ENCODE peak calls at places on chromosomes 3 and 15, in ten cellular contexts. L is fibroblast of villous mesenchyme, H is hepatocyte, B is kidney epithelial cell, C is fibroblast of pulmonary artery, R is right atrium auricular region, O is psoas muscle, E is K562, I is ovary, F is SK-N-SH. G is an unnamed sample.

GRCh38 chr3:170033489-170033888 is 4.3 kb upstream of the GPR160 start:
- DNase-seq in L (no peak), H (no peak), B (no peak), C (no peak), R (no peak), O (no peak), E (no peak), I (no peak), F (no peak), G (no peak)

GRCh38 chr3:11954312-11954934 is 49.8 kb upstream of the SYN2 start:
- DNase-seq in L (no peak), H (no peak), B (no peak), C (peak), R (no peak), O (no peak), E (peak), I (peak), F (peak), G (no peak)

GRCh38 chr15:31089361-31090047 is 12.0 kb downstream of the TRPM1 start:
- DNase-seq in L (no peak), H (no peak), B (no peak), C (no peak), R (peak), O (no peak), E (no peak), I (no peak), F (no peak), G (no peak)

GRCh38 chr3:148433665-148434064 is 264.0 kb upstream of the AGTR1 start:
- DNase-seq in L (no peak), H (no peak), B (no peak), C (no peak), R (no peak), O (no peak), E (no peak), I (no peak), F (no peak), G (no peak)

GRCh38 chr3:142174559-142174958 is 25.2 kb upstream of the TFDP2 start:
- DNase-seq in L (no peak), H (no peak), B (no peak), C (no peak), R (no peak), O (no peak), E (no peak), I (no peak), F (no peak), G (no peak)

GRCh38 chr3:141860086-141860669 is 16.3 kb upstream of the ATP1B3 start:
- DNase-seq in L (no peak), H (no peak), B (no peak), C (no peak), R (no peak), O (no peak), E (no peak), I (no peak), F (no peak), G (no peak)

GRCh38 chr3:100911956-100912355 is 81.3 kb downstream of the ABI3BP start:
- DNase-seq in L (no peak), H (no peak), B (no peak), C (no peak), R (no peak), O (no peak), E (no peak), I (no peak), F (no peak), G (no peak)

GRCh38 chr3:71641669-71642068 is 58.1 kb upstream of the FOXP1 start:
- DNase-seq in L (no peak), H (peak), B (no peak), C (no peak), R (no peak), O (no peak), E (peak), I (no peak), F (no peak), G (peak)

GRCh38 chr3:122497425-122497824 is 17.3 kb downstream of the KPNA1 start:
- DNase-seq in L (peak), H (no peak), B (peak), C (peak), R (no peak), O (no peak), E (no peak), I (no peak), F (no peak), G (no peak)

GRCh38 chr3:127779747-127780146 is 42.6 kb downstream of the MGLL start:
- DNase-seq in L (no peak), H (no peak), B (peak), C (no peak), R (no peak), O (peak), E (no peak), I (no peak), F (no peak), G (no peak)

DNA sequence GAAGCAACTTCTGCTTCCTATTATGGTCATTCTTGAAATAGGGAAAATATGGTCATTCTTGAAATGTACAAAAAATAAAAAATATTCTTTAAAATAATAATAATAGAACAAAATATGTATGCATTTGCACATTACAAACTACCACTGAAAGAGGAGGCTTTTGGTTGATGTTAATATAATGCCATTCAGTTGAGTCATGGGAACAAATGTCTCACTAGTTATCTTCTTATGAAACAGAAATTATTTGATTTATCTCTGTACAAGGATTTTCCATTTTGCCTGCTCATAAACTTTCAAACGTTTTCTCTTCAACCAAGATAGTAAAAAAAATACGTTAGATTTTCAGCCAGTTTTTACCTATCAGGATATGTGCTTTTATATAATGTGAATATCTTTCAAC is 1662.7 kb downstream of the OTOL1 start:
- DNase-seq in L (no peak), H (no peak), B (no peak), C (no peak), R (no peak), O (no peak), E (no peak), I (no peak), F (no peak), G (no peak)
- TF ChIP-seq CTCF in L (no peak), H (no peak), B (no peak), C (no peak), R (no peak), O (no peak), E (no peak), I (no peak), F (no peak), G (no peak)

GRCh38 chr15:99104788-99105515 is at the start of gene SYNM:
- DNase-seq in L (peak), H (peak), B (no peak), C (peak), R (peak), O (peak), E (peak), I (peak), F (peak), G (peak)
- H3K4me3 ChIP-seq in L (peak), H (peak), B (peak), C (peak), R (peak), O (peak), E (peak), I (peak), F (peak), G (peak)

GRCh38 chr15:83014205-83014653 is 2.8 kb upstream of the C15orf40 start:
- DNase-seq in L (no peak), H (no peak), B (no peak), C (no peak), R (no peak), O (no peak), E (peak), I (no peak), F (no peak), G (no peak)

GRCh38 chr15:83010709-83011270 is 649 bp downstream of the C15orf40 start:
- DNase-seq in L (peak), H (peak), B (peak), C (peak), R (peak), O (peak), E (peak), I (peak), F (peak), G (peak)

GRCh38 chr15:83012038-83012490 is 625 bp upstream of the C15orf40 start:
- DNase-seq in L (peak), H (no peak), B (no peak), C (no peak), R (no peak), O (no peak), E (peak), I (no peak), F (no peak), G (peak)

GRCh38 chr15:83015361-83015760 is 3.9 kb upstream of the C15orf40 start:
- DNase-seq in L (no peak), H (no peak), B (no peak), C (no peak), R (no peak), O (no peak), E (no peak), I (no peak), F (no peak), G (no peak)

DNA sequence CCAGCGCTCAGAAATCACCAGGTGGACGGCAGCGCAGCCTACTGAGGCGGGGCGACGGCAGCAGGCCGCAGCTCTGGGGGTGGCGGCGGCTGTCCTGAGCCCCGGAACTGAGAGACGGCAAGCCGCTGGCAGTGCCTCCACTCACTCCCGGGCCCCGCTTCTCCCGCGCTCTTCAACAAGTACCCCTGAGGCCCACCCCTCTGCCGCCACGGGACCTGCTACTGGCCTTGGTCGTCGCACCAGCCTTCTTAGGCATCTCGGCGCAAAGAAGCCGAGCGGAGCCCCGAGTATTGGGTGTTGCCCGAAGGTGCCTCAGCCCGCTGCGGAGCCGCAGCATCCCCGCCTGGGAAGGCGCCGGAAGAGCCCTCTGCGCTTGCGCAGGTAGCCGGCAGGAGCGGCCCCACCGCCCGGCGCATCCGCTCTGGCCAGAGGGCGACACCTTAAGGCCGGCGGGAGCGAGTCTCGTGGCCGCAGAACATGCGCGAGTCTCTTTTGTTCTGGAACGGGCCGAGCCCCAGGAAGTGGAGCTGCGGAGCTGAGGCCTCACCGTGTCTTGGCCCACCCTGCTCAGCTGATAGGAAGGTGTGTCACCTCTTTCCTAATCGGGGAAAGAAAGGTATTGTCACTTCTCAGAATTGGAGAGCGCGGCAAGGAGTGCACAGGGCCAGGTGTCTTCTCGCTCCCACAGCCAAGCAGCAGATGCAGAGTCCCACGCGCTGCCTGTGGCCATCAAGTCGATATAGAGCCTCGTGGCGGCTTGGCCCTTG is at the start of gene C15orf40:
- DNase-seq in L (peak), H (peak), B (peak), C (peak), R (peak), O (peak), E (peak), I (peak), F (peak), G (peak)
- TF ChIP-seq CTCF in L (peak), H (peak), B (peak), C (peak), R (peak), O (peak), E (peak), I (peak), F (peak), G (no peak)

GRCh38 chr3:146154316-146154715 is 6.7 kb downstream of the PLOD2 start:
- DNase-seq in L (no peak), H (no peak), B (no peak), C (no peak), R (no peak), O (no peak), E (no peak), I (no peak), F (no peak), G (no peak)

GRCh38 chr3:146155022-146155421 is 6.0 kb downstream of the PLOD2 start:
- DNase-seq in L (peak), H (no peak), B (no peak), C (no peak), R (no peak), O (no peak), E (peak), I (no peak), F (no peak), G (no peak)

GRCh38 chr3:146153429-146153828 is 7.6 kb downstream of the PLOD2 start:
- DNase-seq in L (no peak), H (no peak), B (no peak), C (no peak), R (no peak), O (no peak), E (no peak), I (no peak), F (no peak), G (no peak)

GRCh38 chr3:146156060-146156459 is 4.9 kb downstream of the PLOD2 start:
- DNase-seq in L (no peak), H (no peak), B (no peak), C (no peak), R (no peak), O (no peak), E (no peak), I (no peak), F (no peak), G (no peak)

GRCh38 chr3:146152841-146153240 is 8.1 kb downstream of the PLOD2 start:
- DNase-seq in L (no peak), H (no peak), B (no peak), C (no peak), R (no peak), O (no peak), E (no peak), I (no peak), F (no peak), G (no peak)
- H3K4me3 ChIP-seq in L (no peak), H (no peak), B (no peak), C (no peak), R (no peak), O (no peak), E (no peak), I (no peak), F (no peak), G (no peak)

DNA sequence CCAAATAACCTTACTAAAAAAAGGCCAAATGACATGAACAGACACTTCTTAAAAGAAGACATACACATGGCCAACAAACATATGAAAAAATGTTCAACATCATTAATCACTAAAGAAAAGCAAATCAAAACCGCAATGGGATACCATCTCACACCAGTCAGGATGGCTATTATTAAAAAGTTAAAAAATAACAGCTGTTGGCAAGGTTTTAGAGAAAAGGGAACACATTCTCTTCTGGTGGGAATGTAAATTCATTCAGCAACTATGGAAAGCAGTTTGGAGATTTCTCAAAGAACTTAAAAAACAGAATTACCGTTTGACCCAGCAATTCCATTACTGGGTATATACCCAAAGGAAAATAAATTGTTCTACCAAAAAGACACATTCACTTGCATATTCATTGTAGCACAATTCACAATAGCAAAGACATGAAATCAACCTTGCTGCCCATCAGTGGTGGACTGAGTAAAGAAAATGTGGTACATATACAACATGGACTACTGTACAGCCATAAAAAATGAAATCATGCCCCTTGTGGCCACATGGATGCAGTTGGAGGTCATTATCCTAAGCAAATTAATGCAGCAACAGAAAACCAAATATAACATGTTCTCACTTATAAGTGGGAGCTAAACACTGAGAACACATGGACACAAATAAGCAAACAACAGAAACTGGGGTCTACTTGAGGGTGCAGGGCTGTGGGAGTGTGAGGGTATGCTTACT is 190.7 kb upstream of the MCTP2 start:
- DNase-seq in L (peak), H (no peak), B (no peak), C (no peak), R (no peak), O (no peak), E (no peak), I (no peak), F (no peak), G (no peak)
- TF ChIP-seq CTCF in L (no peak), H (no peak), B (peak), C (no peak), R (no peak), O (no peak), E (no peak), I (no peak), F (peak), G (no peak)

GRCh38 chr15:48103647-48104046 is 17.1 kb upstream of the SLC24A5 start:
- DNase-seq in L (no peak), H (no peak), B (no peak), C (no peak), R (no peak), O (no peak), E (no peak), I (no peak), F (no peak), G (no peak)
- H3K4me3 ChIP-seq in L (no peak), H (no peak), B (no peak), C (no peak), R (no peak), O (no peak), E (no peak), I (no peak), F (no peak), G (no peak)

GRCh38 chr15:59157840-59158700 is 48.6 kb upstream of the LDHAL6B start:
- DNase-seq in L (no peak), H (no peak), B (no peak), C (no peak), R (no peak), O (no peak), E (no peak), I (no peak), F (no peak), G (no peak)

GRCh38 chr15:59157398-59157797 is 49.2 kb upstream of the LDHAL6B start:
- DNase-seq in L (no peak), H (no peak), B (no peak), C (no peak), R (no peak), O (no peak), E (no peak), I (no peak), F (no peak), G (no peak)

GRCh38 chr15:59158701-59159034 is 48.0 kb upstream of the LDHAL6B start:
- DNase-seq in L (no peak), H (no peak), B (no peak), C (no peak), R (no peak), O (no peak), E (no peak), I (no peak), F (no peak), G (no peak)

GRCh38 chr15:59159210-59159609 is 47.4 kb upstream of the LDHAL6B start:
- DNase-seq in L (no peak), H (no peak), B (no peak), C (no peak), R (no peak), O (no peak), E (no peak), I (no peak), F (no peak), G (no peak)

DNA sequence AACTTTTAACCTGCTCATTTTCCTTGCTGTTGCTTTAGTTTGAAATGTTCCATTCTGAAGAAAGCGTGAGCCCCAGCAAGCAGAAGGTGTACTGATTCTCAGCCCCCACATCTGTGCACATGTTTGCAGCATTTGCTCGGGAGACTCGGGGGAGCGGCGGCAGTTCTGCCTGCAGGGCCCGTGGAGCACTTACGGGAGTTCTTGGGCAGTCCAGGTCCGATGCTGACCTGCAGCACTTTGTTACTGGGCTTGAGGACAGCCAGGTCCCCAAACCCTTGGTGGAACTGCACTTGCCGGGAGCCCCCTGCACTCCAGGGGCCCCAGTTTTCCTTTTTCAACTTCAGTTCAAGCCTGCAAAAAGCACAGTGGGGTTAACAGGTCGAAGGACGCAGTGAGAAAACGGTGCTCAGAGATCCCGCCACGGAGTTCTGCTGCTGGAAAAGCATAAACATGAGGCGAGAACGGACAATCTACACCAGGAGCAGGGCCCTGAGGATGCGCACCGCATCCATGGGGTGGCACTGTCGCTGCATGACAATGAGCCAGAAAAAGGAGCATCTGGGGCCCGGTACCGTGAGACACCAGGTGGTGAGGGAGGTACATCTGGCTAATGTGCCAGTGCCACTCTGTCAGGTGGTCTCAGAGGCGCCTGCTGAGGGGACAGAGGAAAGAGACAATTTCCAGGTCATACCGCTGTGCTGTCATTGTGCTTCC is 45.6 kb upstream of the LDHAL6B start:
- DNase-seq in L (no peak), H (peak), B (no peak), C (peak), R (no peak), O (no peak), E (peak), I (peak), F (peak), G (peak)
- TF ChIP-seq CTCF in L (peak), H (peak), B (peak), C (peak), R (no peak), O (peak), E (peak), I (no peak), F (peak), G (no peak)

G was measured in Caco-2.